ENCODE peak calls at places on chromosomes 12 and 14, in seven cellular contexts. X is esophagus squamous epithelium, N is HCT116, K is body of pancreas, S is heart left ventricle, U is uterus, G is gastrocnemius medialis. F is an unnamed sample. For H3K4me1, the result is how much of the 10 kb centered on the place peaks cover.

GRCh38 chr12:99647453-99647852 is at the start of gene GARIN6:
- DNase-seq in S (no peak), X (no peak), N (no peak), G (no peak), K (no peak), U (no peak), F (no peak)

GRCh38 chr12:58233886-58234285 is 292.5 kb downstream of the ATP23 start:
- DNase-seq in X (no peak), N (no peak), K (no peak), U (no peak), G (no peak), S (no peak), F (no peak)

GRCh38 chr12:75658286-75658685 is 146.9 kb upstream of the KRR1 start:
- DNase-seq in X (no peak), G (no peak), N (no peak), U (no peak), S (no peak), K (no peak), F (no peak)

GRCh38 chr12:132053338-132054330 is 90.5 kb downstream of the DDX51 start:
- DNase-seq in U (no peak), X (no peak), S (no peak), G (no peak), N (no peak), K (no peak), F (no peak)

GRCh38 chr12:67698711-67699603 is 50.4 kb downstream of the DYRK2 start:
- DNase-seq in K (no peak), N (no peak), U (no peak), X (no peak), G (no peak), S (no peak), F (no peak)

GRCh38 chr12:49811136-49811535 is 17.1 kb downstream of the NCKAP5L start:
- DNase-seq in X (no peak), K (no peak), S (no peak), U (no peak), G (no peak), N (no peak), F (no peak)

GRCh38 chr12:71440393-71441349 is 1.1 kb downstream of the LGR5 start:
- DNase-seq in N (no peak), K (peak), G (no peak), X (no peak), S (no peak), U (no peak), F (no peak)

GRCh38 chr14:54603362-54603761 is 36.4 kb downstream of the SAMD4A start:
- DNase-seq in S (no peak), U (no peak), X (no peak), N (no peak), G (no peak), K (no peak), F (no peak)

GRCh38 chr14:44720707-44721106 is 213.6 kb upstream of the FSCB start:
- DNase-seq in S (no peak), G (no peak), K (no peak), U (no peak), N (no peak), X (no peak), F (no peak)

GRCh38 chr12:106030210-106031175 is 108.3 kb downstream of the NUAK1 start:
- DNase-seq in N (no peak), U (peak), G (no peak), S (no peak), K (no peak), X (no peak), F (no peak)

GRCh38 chr12:123180171-123180570 is 29.3 kb upstream of the PITPNM2 start:
- DNase-seq in G (no peak), X (no peak), K (no peak), U (no peak), S (no peak), N (no peak), F (no peak)

GRCh38 chr14:105315941-105316562 is 1.5 kb downstream of the PACS2 start:
- DNase-seq in U (no peak), G (no peak), X (no peak), K (no peak), S (no peak), N (no peak), F (no peak)

GRCh38 chr14:39956372-39956771 is 524.1 kb upstream of the FBXO33 start:
- DNase-seq in S (no peak), G (no peak), X (no peak), N (peak), U (no peak), K (no peak), F (no peak)

GRCh38 chr12:12786371-12786715 is 884 bp downstream of the APOLD1 start:
- DNase-seq in X (no peak), K (no peak), G (no peak), N (no peak), U (no peak), S (no peak), F (no peak)

GRCh38 chr14:103298620-103299019 is 35.4 kb upstream of the EIF5 start:
- DNase-seq in X (no peak), S (no peak), N (no peak), G (no peak), U (no peak), K (no peak), F (no peak)

GRCh38 chr14:54572316-54572715 is 5.4 kb downstream of the SAMD4A start:
- DNase-seq in X (no peak), G (no peak), U (no peak), N (no peak), S (no peak), K (no peak), F (no peak)

GRCh38 chr14:102922490-102923200 is at the start of gene AMN:
- DNase-seq in G (no peak), X (no peak), N (no peak), S (no peak), U (no peak), K (no peak), F (no peak)

GRCh38 chr14:33118653-33119052 is 180.0 kb downstream of the NPAS3 start:
- DNase-seq in S (no peak), X (no peak), G (no peak), N (no peak), U (no peak), K (peak), F (no peak)

GRCh38 chr12:18084080-18084479 is 5.9 kb downstream of the RERGL start:
- DNase-seq in K (no peak), G (no peak), S (no peak), X (no peak), U (no peak), N (no peak), F (no peak)

GRCh38 chr12:132071837-132072384 is 72.2 kb downstream of the DDX51 start:
- DNase-seq in S (no peak), N (no peak), U (no peak), X (no peak), K (no peak), G (no peak), F (no peak)

GRCh38 chr12:95470300-95470699 is 3.7 kb upstream of the METAP2 start:
- DNase-seq in X (no peak), S (no peak), G (no peak), N (peak), U (no peak), K (no peak), F (no peak)
- TF ChIP-seq POLR2A in X (no peak), S (no peak), G (no peak), N (no peak), U (no peak), K (no peak), F (no peak)

GRCh38 chr12:79927772-79928474 is 7.0 kb downstream of the PPP1R12A start:
- DNase-seq in N (no peak), K (no peak), U (no peak), G (no peak), X (no peak), S (no peak), F (no peak)
- H3K4me1 ChIP-seq in N (under half), K (under half), U (under half), G (under half), X (under half), S (half or more), F (half or more)

GRCh38 chr12:113537041-113537750 is 65.5 kb upstream of the LHX5 start:
- DNase-seq in X (no peak), G (no peak), N (no peak), K (no peak), S (no peak), U (no peak), F (no peak)

GRCh38 chr12:113537751-113538087 is 66.0 kb upstream of the LHX5 start:
- DNase-seq in X (no peak), G (no peak), K (no peak), S (no peak), U (no peak), N (no peak), F (no peak)

GRCh38 chr12:113535100-113535499 is 63.4 kb upstream of the LHX5 start:
- DNase-seq in N (no peak), U (no peak), X (no peak), G (no peak), S (no peak), K (no peak), F (no peak)

GRCh38 chr12:113533842-113534375 is 62.2 kb upstream of the LHX5 start:
- DNase-seq in X (no peak), N (no peak), G (no peak), K (no peak), U (no peak), S (no peak), F (no peak)

GRCh38 chr12:113534555-113534954 is 62.9 kb upstream of the LHX5 start:
- DNase-seq in N (no peak), U (no peak), G (no peak), X (no peak), K (no peak), S (no peak), F (no peak)
- TF ChIP-seq POLR2A in N (no peak), U (no peak), G (no peak), X (no peak), K (no peak), S (no peak), F (no peak)

GRCh38 chr12:104669057-104669770 is 212.5 kb downstream of the CHST11 start:
- DNase-seq in G (no peak), X (no peak), N (no peak), S (peak), U (peak), K (peak), F (no peak)

GRCh38 chr12:104670439-104671406 is 214.0 kb downstream of the CHST11 start:
- DNase-seq in X (no peak), G (no peak), U (no peak), K (no peak), N (peak), S (no peak), F (no peak)

GRCh38 chr12:104669851-104670337 is 213.1 kb downstream of the CHST11 start:
- DNase-seq in S (no peak), X (no peak), U (peak), K (peak), G (no peak), N (no peak), F (no peak)

GRCh38 chr12:104667139-104667538 is 210.4 kb downstream of the CHST11 start:
- DNase-seq in X (no peak), G (no peak), K (peak), U (peak), S (no peak), N (no peak), F (no peak)

DNA sequence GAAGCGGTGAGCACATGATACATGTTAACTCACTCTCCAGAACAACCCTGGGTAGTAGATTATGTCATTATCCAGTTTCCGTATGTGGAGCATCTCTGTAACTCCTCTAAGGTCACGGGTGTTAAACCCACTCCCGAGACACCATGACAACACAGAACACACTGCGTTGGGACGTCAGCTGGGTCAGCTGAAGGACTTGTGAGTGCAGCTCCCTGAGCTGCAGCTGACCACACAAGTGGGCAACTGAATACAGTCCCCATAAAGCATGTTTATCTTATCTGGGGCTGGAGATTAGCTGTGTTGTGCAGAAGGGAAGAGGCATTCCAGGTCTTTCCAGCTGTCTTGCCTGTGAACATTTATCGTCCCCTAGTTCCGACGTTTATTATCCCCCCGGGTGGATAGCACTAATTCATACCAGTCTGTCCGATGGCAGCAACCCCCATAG is 211.5 kb downstream of the CHST11 start:
- DNase-seq in U (peak), N (no peak), S (peak), G (no peak), X (no peak), K (no peak), F (no peak)
- H3K4me1 ChIP-seq in U (under half), N (under half), S (half or more), G (under half), X (under half), K (half or more), F (half or more)

GRCh38 chr12:76878045-76878898 is 547 bp downstream of the CSRP2 start:
- DNase-seq in U (peak), X (no peak), G (no peak), S (no peak), N (peak), K (peak), F (no peak)

GRCh38 chr12:76879710-76880025 is 849 bp upstream of the CSRP2 start:
- DNase-seq in N (no peak), U (peak), X (no peak), K (no peak), S (no peak), G (no peak), F (no peak)

GRCh38 chr12:76881152-76881551 is 2.3 kb upstream of the CSRP2 start:
- DNase-seq in X (no peak), S (no peak), K (no peak), G (no peak), U (no peak), N (no peak), F (no peak)

GRCh38 chr12:76880156-76881023 is 1.6 kb upstream of the CSRP2 start:
- DNase-seq in X (no peak), N (no peak), S (no peak), K (no peak), U (no peak), G (no peak), F (no peak)

GRCh38 chr12:76878899-76879709 is at the start of gene CSRP2:
- DNase-seq in X (peak), K (peak), U (peak), G (peak), S (peak), N (peak), F (peak)
- TF ChIP-seq POLR2A in X (peak), K (peak), U (peak), G (peak), S (peak), N (peak), F (no peak)

DNA sequence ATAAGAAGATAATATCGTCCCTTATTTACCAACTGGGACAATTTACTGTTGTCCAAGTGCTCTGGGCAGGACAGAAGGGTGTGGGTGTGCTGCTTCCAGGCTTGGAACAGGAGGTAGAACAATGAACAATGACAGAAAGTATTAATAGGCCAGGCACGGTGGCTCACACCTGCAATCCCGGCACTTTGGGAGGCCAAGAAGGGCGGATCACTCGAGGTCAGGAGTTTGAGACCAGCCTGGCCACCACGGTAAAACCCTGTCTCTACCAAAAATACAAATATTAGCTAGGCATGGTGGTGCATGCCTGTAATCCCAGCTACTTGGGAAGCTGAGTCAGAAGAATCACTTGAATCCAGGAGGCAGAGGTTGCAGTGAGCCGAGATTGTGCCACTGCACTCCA is 2.5 kb downstream of the IFI27 start:
- DNase-seq in G (no peak), N (no peak), K (no peak), U (no peak), S (no peak), X (no peak), F (no peak)
- H3K4me1 ChIP-seq in G (under half), N (under half), K (under half), U (under half), S (under half), X (under half), F (half or more)

DNA sequence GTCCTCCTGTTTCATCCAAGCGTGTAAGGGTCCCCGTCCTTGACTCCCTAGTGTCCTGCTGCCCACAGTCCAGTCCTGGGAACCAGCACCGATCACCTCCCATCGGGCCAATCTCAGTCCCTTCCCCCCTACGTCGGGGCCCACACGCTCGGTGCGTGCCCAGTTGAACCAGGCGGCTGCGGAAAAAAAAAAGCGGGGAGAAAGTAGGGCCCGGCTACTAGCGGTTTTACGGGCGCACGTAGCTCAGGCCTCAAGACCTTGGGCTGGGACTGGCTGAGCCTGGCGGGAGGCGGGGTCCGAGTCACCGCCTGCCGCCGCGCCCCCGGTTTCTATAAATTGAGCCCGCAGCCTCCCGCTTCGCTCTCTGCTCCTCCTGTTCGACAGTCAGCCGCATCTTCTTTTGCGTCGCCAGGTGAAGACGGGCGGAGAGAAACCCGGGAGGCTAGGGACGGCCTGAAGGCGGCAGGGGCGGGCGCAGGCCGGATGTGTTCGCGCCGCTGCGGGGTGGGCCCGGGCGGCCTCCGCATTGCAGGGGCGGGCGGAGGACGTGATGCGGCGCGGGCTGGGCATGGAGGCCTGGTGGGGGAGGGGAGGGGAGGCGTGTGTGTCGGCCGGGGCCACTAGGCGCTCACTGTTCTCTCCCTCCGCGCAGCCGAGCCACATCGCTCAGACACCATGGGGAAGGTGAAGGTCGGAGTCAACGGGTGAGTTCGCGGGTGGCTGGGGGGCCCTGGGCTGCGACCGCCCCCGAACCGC is at the start of gene GAPDH:
- DNase-seq in G (peak), X (peak), N (peak), S (peak), K (peak), U (peak), F (no peak)
- TF ChIP-seq POLR2A in G (peak), X (peak), N (peak), S (peak), K (peak), U (peak), F (peak)

GRCh38 chr12:754871-755562 is 2.6 kb downstream of the WNK1 start:
- DNase-seq in N (no peak), K (peak), G (no peak), S (no peak), U (no peak), X (no peak), F (no peak)
- H3K4me1 ChIP-seq in N (under half), K (under half), G (under half), S (half or more), U (under half), X (under half), F (under half)

DNA sequence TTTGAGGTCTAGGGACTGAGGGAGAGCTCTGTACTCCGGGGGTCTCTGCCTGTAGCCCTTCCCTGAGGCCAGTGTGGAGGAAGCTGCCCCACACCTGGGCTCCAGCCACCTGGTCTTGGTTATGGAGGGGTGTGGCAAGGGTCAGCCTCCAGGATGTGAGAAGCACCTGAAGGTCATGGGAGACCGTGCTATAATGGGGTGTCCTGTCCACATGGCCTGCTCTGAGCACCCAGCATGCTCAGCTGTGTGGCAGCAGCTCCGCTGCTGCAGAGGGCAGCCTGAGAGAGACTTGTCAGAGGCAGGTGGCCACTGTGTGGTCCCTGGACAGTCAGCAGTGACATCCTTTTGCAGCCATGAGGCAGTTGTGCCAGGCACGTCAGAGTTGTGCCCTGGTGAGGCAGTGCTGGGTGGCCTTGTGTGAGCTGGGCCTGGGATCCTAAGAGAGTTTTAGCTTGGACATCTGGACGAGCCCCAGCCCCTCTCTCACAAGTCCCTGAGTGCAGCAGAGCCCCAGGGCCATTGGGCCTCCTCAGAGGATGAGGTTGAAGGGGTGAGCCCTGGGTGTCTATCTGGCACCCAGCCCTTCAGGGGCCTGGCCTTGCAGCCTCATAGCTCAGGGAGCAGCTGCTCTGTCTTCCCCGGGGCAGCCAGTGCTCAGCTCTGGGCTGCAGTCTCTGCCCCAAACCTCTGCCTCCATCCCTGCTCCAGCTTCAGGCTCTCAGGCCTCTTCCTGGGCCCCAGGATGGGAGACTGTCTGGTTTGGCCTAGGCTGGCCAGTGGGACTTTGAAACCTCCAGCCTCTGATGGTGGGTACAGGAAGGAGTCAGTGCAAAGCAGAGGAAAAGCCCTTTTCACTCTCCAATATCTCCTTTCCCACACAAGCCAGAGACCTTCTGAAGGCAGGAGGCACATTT is 7.4 kb upstream of the ATG101 start:
- DNase-seq in U (no peak), G (no peak), S (no peak), X (no peak), N (no peak), K (no peak), F (no peak)
- TF ChIP-seq POLR2A in U (no peak), G (no peak), S (no peak), X (no peak), N (no peak), K (no peak), F (no peak)

GRCh38 chr14:35400707-35401421 is 3.7 kb downstream of the NFKBIA start:
- DNase-seq in U (no peak), X (no peak), K (no peak), G (no peak), S (no peak), N (no peak), F (no peak)
- H3K4me1 ChIP-seq in U (under half), X (under half), K (under half), G (under half), S (half or more), N (under half), F (half or more)